ENCODE peak calls at places on chromosomes 12 and 14, in five cellular contexts. L is CD4-positive, alpha-beta T cell; H is KG1; A is ELR; Q is DMS153. E is an unnamed sample.

GRCh38 chr12:130619378-130619970 is 96.6 kb downstream of the RIMBP2 start:
- DNase-seq in L (no peak), H (no peak), A (no peak), Q (no peak), E (no peak)

GRCh38 chr12:38905480-38906351 is at the start of gene CPNE8:
- DNase-seq in L (peak; percentile 9), H (peak; percentile 43), A (no peak), Q (no peak), E (peak; percentile 33)

GRCh38 chr12:76119887-76120286 is 35.4 kb upstream of the NAP1L1 start:
- DNase-seq in L (no peak), H (no peak), A (no peak), Q (no peak), E (no peak)

GRCh38 chr12:66636771-66637170 is 42.1 kb downstream of the GRIP1 start:
- DNase-seq in L (no peak), H (no peak), A (no peak), Q (no peak), E (no peak)

GRCh38 chr12:66074561-66074960 is 56.0 kb downstream of the LLPH start:
- DNase-seq in L (no peak), H (no peak), A (peak; percentile 68), Q (no peak), E (no peak)

GRCh38 chr14:57293851-57294837 is 25.4 kb downstream of the AP5M1 start:
- DNase-seq in L (no peak), H (no peak), A (peak; percentile 50), Q (no peak), E (no peak)

GRCh38 chr12:104207416-104207941 is 8.1 kb upstream of the TXNRD1 start:
- DNase-seq in L (no peak), H (no peak), A (no peak), Q (no peak), E (no peak)

GRCh38 chr14:104048758-104049496 is 36.6 kb upstream of the ASPG start:
- DNase-seq in L (no peak), H (no peak), A (peak; percentile 5), Q (no peak), E (no peak)

GRCh38 chr14:106879241-106879640 is 1352.9 kb downstream of the TMEM121 start:
- DNase-seq in L (no peak), H (peak; percentile 42), A (peak; percentile 21), Q (no peak), E (no peak)

GRCh38 chr12:38961683-38962082 is 56.3 kb upstream of the CPNE8 start:
- DNase-seq in L (no peak), H (no peak), A (no peak), Q (no peak), E (no peak)

GRCh38 chr12:122969657-122970056 is 3.4 kb upstream of the ABCB9 start:
- DNase-seq in L (no peak), H (no peak), A (no peak), Q (no peak), E (no peak)

GRCh38 chr12:103672401-103673119 is 85.5 kb downstream of the STAB2 start:
- DNase-seq in L (no peak), H (no peak), A (no peak), Q (no peak), E (no peak)

GRCh38 chr14:94027566-94028449 is 1.7 kb downstream of the OTUB2 start:
- DNase-seq in L (no peak), H (no peak), A (peak; percentile 54), Q (no peak), E (no peak)

GRCh38 chr12:4483885-4484823 is 38.5 kb upstream of the FGF6 start:
- DNase-seq in L (no peak), H (no peak), A (peak; percentile 6), Q (peak; percentile 53), E (no peak)

GRCh38 chr14:23829736-23830474 is 123.7 kb upstream of the DHRS4 start:
- DNase-seq in L (no peak), H (no peak), A (peak; percentile 95), Q (no peak), E (no peak)

GRCh38 chr14:72686101-72686500 is 207.8 kb downstream of the DPF3 start:
- DNase-seq in L (no peak), H (no peak), A (peak; percentile 34), Q (no peak), E (no peak)

GRCh38 chr12:46264057-46264456 is 4.8 kb downstream of the SLC38A1 start:
- DNase-seq in L (no peak), H (no peak), A (peak; percentile 56), Q (no peak), E (no peak)

GRCh38 chr12:59820594-59821011 is 224.8 kb downstream of the SLC16A7 start:
- DNase-seq in L (no peak), H (no peak), A (peak; percentile 13), Q (no peak), E (no peak)

GRCh38 chr12:106189341-106189740 is 50.6 kb upstream of the NUAK1 start:
- DNase-seq in L (no peak), H (no peak), A (no peak), Q (no peak), E (no peak)

GRCh38 chr12:101698782-101699347 is 1.4 kb downstream of the CHPT1 start:
- DNase-seq in L (no peak), H (no peak), A (peak; percentile 42), Q (no peak), E (no peak)

GRCh38 chr12:124392271-124392990 is 97.5 kb downstream of the RFLNA start:
- DNase-seq in L (no peak), H (no peak), A (peak; percentile 87), Q (peak; percentile 18), E (no peak)

GRCh38 chr12:47725893-47726292 is 603 bp upstream of the ENDOU start:
- DNase-seq in L (no peak), H (no peak), A (peak; percentile 90), Q (no peak), E (no peak)

GRCh38 chr12:132618683-132619043 is at the start of gene P2RX2:
- DNase-seq in L (no peak), H (no peak), A (no peak), Q (no peak), E (no peak)